ENCODE peak calls at places on chromosomes 2 and 18, in five cellular contexts. M is colonic mucosa, K is epithelial cell of esophagus, O is fibroblast of the aortic adventitia, B is HuH-7. F is an unnamed sample.
A peak's percentile ranks its signal among the peaks of the same experiment; 100 is the strongest.

GRCh38 chr18:76348267-76349066 is 146.6 kb downstream of the ZNF516 start:
- DNase-seq in K (no peak), O (no peak), B (no peak), M (no peak), F (no peak)

GRCh38 chr2:190535119-190535439 is 557 bp upstream of the NEMP2 start:
- DNase-seq in M (no peak), O (no peak), K (no peak), B (no peak), F (no peak)

GRCh38 chr2:104444392-104444791 is 409.5 kb upstream of the POU3F3 start:
- DNase-seq in O (no peak), K (no peak), B (no peak), M (no peak), F (no peak)

GRCh38 chr2:55168221-55169154 is 63.6 kb downstream of the CLHC1 start:
- DNase-seq in O (peak; percentile 90), M (peak; percentile 68), K (peak; percentile 76), B (peak; percentile 40), F (peak; percentile 64)

GRCh38 chr2:130391058-130391871 is 35.4 kb downstream of the PTPN18 start:
- DNase-seq in B (peak; percentile 61), K (peak; percentile 74), M (peak; percentile 95), O (peak; percentile 64), F (peak; percentile 87)

GRCh38 chr18:61816071-61816470 is 76.7 kb downstream of the RNF152 start:
- DNase-seq in K (no peak), O (no peak), M (no peak), B (no peak), F (no peak)

GRCh38 chr2:232292395-232293154 is 86.0 kb upstream of the ALPP start:
- DNase-seq in K (peak; percentile 70), B (peak; percentile 54), M (peak; percentile 71), O (peak; percentile 59), F (no peak)

GRCh38 chr2:98809116-98809515 is 78.2 kb upstream of the MGAT4A start:
- DNase-seq in O (no peak), B (no peak), K (no peak), M (no peak), F (no peak)

GRCh38 chr2:196464311-196464710 is 175.2 kb upstream of the CCDC150 start:
- DNase-seq in M (no peak), K (no peak), B (no peak), O (no peak), F (no peak)

GRCh38 chr2:182103531-182103930 is 117.9 kb downstream of the PPP1R1C start:
- DNase-seq in O (no peak), K (no peak), B (no peak), M (no peak), F (no peak)

GRCh38 chr18:58276640-58277456 is 232.8 kb downstream of the NEDD4L start:
- DNase-seq in B (no peak), K (peak; percentile 72), O (no peak), M (no peak), F (no peak)

GRCh38 chr18:61738488-61738887 is 154.3 kb downstream of the RNF152 start:
- DNase-seq in K (peak; percentile 18), B (no peak), O (peak; percentile 26), M (no peak), F (no peak)

GRCh38 chr2:69222984-69223658 is 163.9 kb downstream of the GFPT1 start:
- DNase-seq in K (no peak), M (peak; percentile 35), O (peak; percentile 82), B (no peak), F (no peak)

GRCh38 chr2:168767258-168767657 is 35.2 kb upstream of the NOSTRIN start:
- DNase-seq in B (no peak), M (no peak), K (peak; percentile 37), O (peak; percentile 10), F (no peak)

GRCh38 chr18:10412933-10413332 is 41.5 kb upstream of the APCDD1 start:
- DNase-seq in M (no peak), O (no peak), K (peak; percentile 98), B (no peak), F (no peak)